ENCODE peak calls at places on chromosomes 5 and 9, in nine cellular contexts. O is A549, X is HepG2, W is SK-N-SH, V is K562, A is endothelial cell of umbilical vein, H is HCT116, D is H1, Y is GM12878. G is an unnamed sample.

GRCh38 chr5:93302711-93303110 is 278.3 kb downstream of the NR2F1-AS1 start:
- DNase-seq in D (no peak), V (no peak), X (no peak), Y (no peak), O (no peak), A (no peak), H (no peak), W (no peak), G (no peak)

GRCh38 chr5:178320281-178320855 is 87.8 kb upstream of the PHYKPL start:
- DNase-seq in W (no peak), O (no peak), D (no peak), Y (no peak), H (no peak), V (no peak), A (no peak), X (no peak), G (no peak)

GRCh38 chr5:107831612-107832395 is 161.1 kb upstream of the EFNA5 start:
- DNase-seq in V (no peak), D (no peak), H (no peak), W (no peak), Y (no peak), X (no peak), O (no peak), A (no peak), G (no peak)

GRCh38 chr5:125408582-125409069 is 662.2 kb upstream of the ZNF608 start:
- DNase-seq in Y (no peak), D (no peak), H (peak), A (peak), X (no peak), W (no peak), V (no peak), O (peak), G (no peak)

GRCh38 chr5:2929779-2930178 is 178.3 kb upstream of the IRX2 start:
- DNase-seq in W (no peak), V (no peak), Y (no peak), X (no peak), H (no peak), A (no peak), O (no peak), D (no peak), G (no peak)

GRCh38 chr9:111794837-111795556 is at the start of gene SHOC1:
- DNase-seq in X (no peak), A (no peak), W (no peak), V (no peak), D (no peak), O (no peak), Y (no peak), H (peak), G (no peak)

GRCh38 chr5:139488269-139488668 is 5.7 kb upstream of the STING1 start:
- DNase-seq in X (no peak), O (no peak), A (no peak), Y (no peak), V (peak), D (no peak), W (no peak), H (no peak), G (peak)

GRCh38 chr9:137286980-137287383 is 9.5 kb downstream of the TOR4A start:
- DNase-seq in H (peak), O (peak), A (peak), W (peak), X (peak), V (peak), D (no peak), Y (no peak), G (peak)

GRCh38 chr5:96662725-96663513 is 743 bp downstream of the CAST start:
- DNase-seq in H (peak), V (peak), X (peak), A (peak), D (no peak), W (peak), O (peak), Y (peak), G (peak)

GRCh38 chr5:174900176-174900692 is 175.9 kb downstream of the MSX2 start:
- DNase-seq in Y (no peak), O (no peak), W (no peak), H (no peak), V (no peak), D (no peak), A (no peak), X (no peak), G (peak)

GRCh38 chr9:16598316-16598715 is 272.2 kb downstream of the BNC2 start:
- DNase-seq in A (no peak), Y (no peak), W (no peak), V (no peak), D (no peak), H (no peak), O (no peak), X (no peak), G (no peak)

GRCh38 chr9:129983891-129984290 is 59.1 kb downstream of the FNBP1 start:
- DNase-seq in A (no peak), V (no peak), H (no peak), W (no peak), X (no peak), O (no peak), D (no peak), Y (no peak), G (no peak)

GRCh38 chr5:131990716-131991115 is 20.7 kb downstream of the ACSL6 start:
- DNase-seq in H (no peak), X (no peak), O (no peak), V (no peak), Y (no peak), W (no peak), D (no peak), A (no peak), G (no peak)

GRCh38 chr9:124735121-124735520 is 36.0 kb downstream of the NR6A1 start:
- DNase-seq in V (no peak), X (peak), O (no peak), H (peak), W (no peak), Y (no peak), D (no peak), A (peak), G (peak)

GRCh38 chr9:129849901-129850300 is 14.6 kb downstream of the USP20 start:
- DNase-seq in X (no peak), D (no peak), O (no peak), W (no peak), Y (no peak), V (no peak), H (no peak), A (peak), G (no peak)

GRCh38 chr9:137878146-137878941 is 762 bp downstream of the CACNA1B start:
- DNase-seq in A (peak), Y (no peak), V (peak), W (peak), D (peak), H (no peak), X (no peak), O (no peak), G (no peak)

GRCh38 chr5:168433982-168434381 is 52.3 kb upstream of the RARS1 start:
- DNase-seq in D (no peak), V (no peak), Y (no peak), O (no peak), X (no peak), W (peak), H (no peak), A (no peak), G (no peak)

GRCh38 chr9:121593066-121593465 is 58.4 kb upstream of the DAB2IP start:
- DNase-seq in W (no peak), Y (no peak), O (no peak), V (no peak), A (no peak), D (no peak), X (no peak), H (no peak), G (no peak)

GRCh38 chr5:63055421-63055820 is 476.8 kb downstream of the LRRC70 start:
- DNase-seq in X (no peak), A (no peak), Y (no peak), H (no peak), D (no peak), O (peak), V (no peak), W (no peak), G (no peak)

GRCh38 chr5:135441919-135442318 is 5.2 kb downstream of the DCANP1 start:
- DNase-seq in D (no peak), Y (no peak), X (no peak), V (no peak), O (no peak), W (no peak), A (no peak), H (no peak), G (no peak)

GRCh38 chr5:135441256-135441915 is 5.8 kb downstream of the DCANP1 start:
- DNase-seq in A (no peak), W (no peak), V (no peak), D (no peak), X (no peak), H (no peak), O (no peak), Y (no peak), G (peak)

GRCh38 chr5:135443329-135443960 is 3.7 kb downstream of the DCANP1 start:
- DNase-seq in V (no peak), Y (no peak), D (no peak), H (no peak), A (no peak), W (no peak), X (no peak), O (no peak), G (no peak)

GRCh38 chr5:135444360-135444759 is 2.8 kb downstream of the DCANP1 start:
- DNase-seq in H (no peak), D (no peak), O (no peak), V (no peak), X (no peak), Y (no peak), A (no peak), W (no peak), G (peak)

DNA sequence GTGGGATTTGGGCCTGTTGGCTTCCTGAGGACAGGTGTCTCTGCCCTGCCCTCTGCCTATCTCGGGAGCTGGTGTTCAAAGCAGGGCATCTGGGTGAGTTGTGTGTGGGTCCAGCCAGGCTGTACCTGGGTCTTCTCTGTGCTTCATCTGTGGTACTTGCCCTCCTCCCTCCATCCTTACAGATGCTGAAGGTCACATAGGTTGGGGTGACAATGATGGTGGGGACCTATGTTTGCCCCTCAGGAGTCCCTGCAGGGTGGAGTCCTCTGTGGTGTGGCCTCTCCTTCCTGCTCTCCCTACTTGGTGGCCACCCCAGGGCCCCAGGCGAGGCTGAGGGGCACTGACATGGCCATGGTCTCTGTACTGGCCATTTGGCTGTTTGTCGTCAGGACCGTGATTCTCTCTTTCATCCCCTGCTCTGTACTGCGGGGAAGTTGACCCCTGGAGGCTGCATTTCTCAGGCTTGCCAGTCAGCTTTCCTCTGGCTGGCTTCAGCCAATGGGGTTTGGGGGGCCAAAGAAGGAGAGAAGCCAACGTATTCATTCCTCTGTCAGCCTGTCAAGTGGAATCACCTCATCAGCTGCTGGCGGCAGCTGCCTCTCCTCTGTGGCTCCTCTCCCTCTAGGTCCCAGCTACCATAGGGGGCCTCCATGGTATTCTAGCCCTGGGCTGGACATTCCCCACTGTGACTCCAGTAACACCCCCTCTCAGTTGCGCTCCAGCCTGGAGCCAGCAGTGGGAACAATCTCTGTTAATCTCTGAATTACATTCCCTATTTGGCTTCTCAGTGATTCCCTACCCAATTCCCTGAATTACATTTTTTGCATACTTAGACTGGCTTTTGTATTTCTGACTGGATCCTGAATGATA is 4.5 kb downstream of the DCANP1 start:
- DNase-seq in A (no peak), D (no peak), Y (no peak), O (no peak), W (no peak), X (no peak), V (no peak), H (no peak), G (no peak)
- H3K4me3 ChIP-seq in A (no peak), D (no peak), Y (no peak), O (no peak), W (no peak), X (no peak), V (no peak), H (no peak), G (no peak)

GRCh38 chr5:172770675-172771438 is at the start of gene DUSP1:
- DNase-seq in V (peak), A (peak), W (peak), H (peak), D (peak), X (peak), Y (no peak), O (peak), G (peak)
- TF ChIP-seq CTCF in V (peak), A (peak), W (peak), H (peak), D (peak), X (peak), Y (peak), O (peak), G (peak)

GRCh38 chr5:181192337-181193046 is 12.5 kb downstream of the TRIM7 start:
- DNase-seq in O (no peak), D (no peak), Y (no peak), V (no peak), X (no peak), A (no peak), H (no peak), W (no peak), G (no peak)
- TF ChIP-seq MAX in O (peak), D (no peak), Y (no peak), V (no peak), X (no peak), A (no peak), H (no peak), W (no peak), G (no peak)

GRCh38 chr9:132194508-132194907 is 32.6 kb downstream of the NTNG2 start:
- DNase-seq in Y (no peak), H (no peak), X (no peak), O (no peak), V (no peak), W (no peak), D (no peak), A (no peak), G (no peak)
- H3K4me3 ChIP-seq in Y (no peak), H (no peak), X (no peak), O (no peak), V (no peak), W (no peak), D (no peak), A (no peak), G (no peak)

GRCh38 chr5:171848911-171849520 is 63.4 kb downstream of the SMIM23 start:
- DNase-seq in Y (no peak), D (no peak), A (no peak), X (no peak), V (no peak), H (no peak), O (no peak), W (no peak), G (no peak)
- TF ChIP-seq CTCF in Y (no peak), D (no peak), A (no peak), X (no peak), V (no peak), H (no peak), O (no peak), W (no peak), G (no peak)

GRCh38 chr9:79220246-79220645 is 351.5 kb upstream of the TLE4 start:
- DNase-seq in O (no peak), X (no peak), H (no peak), D (no peak), W (no peak), V (no peak), Y (no peak), A (no peak), G (no peak)
- TF ChIP-seq MAX in O (no peak), X (no peak), H (no peak), D (no peak), W (no peak), V (no peak), Y (no peak), A (no peak), G (no peak)